ENCODE peak calls at places on chromosomes 6 and 20, in seven cellular contexts. D is brain microvascular endothelial cell, P is AG10803, Q is lower leg skin, G is NCI-H2107, S is neural progenitor cell, Y is GOT3. T is an unnamed sample.
A peak's percentile ranks its signal among the peaks of the same experiment; 100 is the strongest.

GRCh38 chr6:116304538-116305097 is 24.9 kb upstream of the TSPYL1 start:
- DNase-seq in Y (no peak), D (no peak), P (no peak), G (no peak), Q (no peak), S (no peak), T (no peak)

GRCh38 chr6:32529697-32530429 is at the start of gene HLA-DRB5:
- DNase-seq in G (no peak), P (no peak), Y (no peak), D (no peak), Q (peak; percentile 12), S (no peak), T (no peak)

GRCh38 chr6:43949451-43950110 is 177.7 kb downstream of the MRPL14 start:
- DNase-seq in P (peak; percentile 65), Q (no peak), G (no peak), Y (no peak), S (no peak), D (no peak), T (no peak)

GRCh38 chr20:59765599-59766177 is 161.3 kb downstream of the PHACTR3 start:
- DNase-seq in D (no peak), Y (no peak), Q (no peak), S (peak; percentile 63), P (no peak), G (no peak), T (no peak)

GRCh38 chr6:166009385-166010031 is 158.1 kb downstream of the TBXT start:
- DNase-seq in Y (no peak), Q (no peak), S (no peak), P (no peak), D (no peak), G (no peak), T (no peak)

GRCh38 chr6:1630212-1630770 is 20.6 kb downstream of the FOXC1 start:
- DNase-seq in S (no peak), D (no peak), Y (no peak), P (no peak), G (no peak), Q (no peak), T (no peak)

GRCh38 chr20:11755071-11755881 is 162.4 kb upstream of the BTBD3 start:
- DNase-seq in D (no peak), P (peak; percentile 68), Q (no peak), Y (no peak), G (no peak), S (peak; percentile 50), T (no peak)

GRCh38 chr20:64210661-64211369 is 44.7 kb upstream of the PCMTD2 start:
- DNase-seq in P (no peak), G (no peak), Y (no peak), D (no peak), Q (no peak), S (no peak), T (no peak)

GRCh38 chr6:126664271-126664670 is 324.4 kb downstream of the CENPW start:
- DNase-seq in P (peak; percentile 73), S (no peak), Y (no peak), D (no peak), G (no peak), Q (no peak), T (no peak)

GRCh38 chr6:135535989-135536414 is 38.5 kb upstream of the AHI1 start:
- DNase-seq in P (peak; percentile 93), G (no peak), Y (peak; percentile 10), D (peak; percentile 76), S (peak; percentile 48), Q (no peak), T (peak; percentile 17)

GRCh38 chr6:142940487-142940886 is 4.5 kb downstream of the HIVEP2 start:
- DNase-seq in S (no peak), Q (no peak), Y (no peak), D (peak; percentile 74), P (peak; percentile 47), G (no peak), T (no peak)